ENCODE peak calls at places on chromosomes 6 and 20, in ten cellular contexts. One of them, this sample, is unnamed.

GRCh38 chr6:95280690-95281273 is 296.6 kb upstream of the MANEA start:
- DNase-seq in memory B cell: peak
- DNase-seq in A673: peak
- DNase-seq in BJ: no peak
- DNase-seq in stimulated activated CD4-positive, alpha-beta T cell treated with anti-CD3 and anti-CD28 coated beads, Interleukin-2, amount 100 ng/mL, for 48 hours: no peak
- DNase-seq in NCI-H1092 treated with DMSO at 0.1 percent for 48 hours: peak
- DNase-seq in AG09309: no peak
- DNase-seq in GM18507: no peak
- DNase-seq in T-helper 2 cell: no peak
- DNase-seq in SJSA1: no peak
- DNase-seq in this sample: no peak

GRCh38 chr6:46781478-46782378 is 11.5 kb upstream of the MEP1A start:
- DNase-seq in memory B cell: peak
- DNase-seq in A673: peak
- DNase-seq in BJ: peak
- DNase-seq in stimulated activated CD4-positive, alpha-beta T cell treated with anti-CD3 and anti-CD28 coated beads, Interleukin-2, amount 100 ng/mL, for 48 hours: peak
- DNase-seq in NCI-H1092 treated with DMSO at 0.1 percent for 48 hours: peak
- DNase-seq in AG09309: peak
- DNase-seq in GM18507: no peak
- DNase-seq in T-helper 2 cell: no peak
- DNase-seq in SJSA1: peak
- DNase-seq in this sample: peak

GRCh38 chr6:29887819-29888581 is 54.3 kb upstream of the HLA-A start:
- DNase-seq in memory B cell: peak
- DNase-seq in A673: no peak
- DNase-seq in BJ: no peak
- DNase-seq in stimulated activated CD4-positive, alpha-beta T cell treated with anti-CD3 and anti-CD28 coated beads, Interleukin-2, amount 100 ng/mL, for 48 hours: peak
- DNase-seq in NCI-H1092 treated with DMSO at 0.1 percent for 48 hours: peak
- DNase-seq in AG09309: no peak
- DNase-seq in GM18507: peak
- DNase-seq in T-helper 2 cell: peak
- DNase-seq in SJSA1: peak
- DNase-seq in this sample: peak

GRCh38 chr6:131914234-131914633 is 36.9 kb downstream of the CCN2 start:
- DNase-seq in memory B cell: no peak
- DNase-seq in A673: no peak
- DNase-seq in BJ: no peak
- DNase-seq in stimulated activated CD4-positive, alpha-beta T cell treated with anti-CD3 and anti-CD28 coated beads, Interleukin-2, amount 100 ng/mL, for 48 hours: no peak
- DNase-seq in NCI-H1092 treated with DMSO at 0.1 percent for 48 hours: no peak
- DNase-seq in AG09309: no peak
- DNase-seq in GM18507: no peak
- DNase-seq in T-helper 2 cell: no peak
- DNase-seq in SJSA1: no peak
- DNase-seq in this sample: no peak

GRCh38 chr6:135938588-135939215 is 87.2 kb downstream of the PDE7B start:
- DNase-seq in memory B cell: no peak
- DNase-seq in A673: peak
- DNase-seq in BJ: no peak
- DNase-seq in stimulated activated CD4-positive, alpha-beta T cell treated with anti-CD3 and anti-CD28 coated beads, Interleukin-2, amount 100 ng/mL, for 48 hours: no peak
- DNase-seq in NCI-H1092 treated with DMSO at 0.1 percent for 48 hours: no peak
- DNase-seq in AG09309: no peak
- DNase-seq in GM18507: no peak
- DNase-seq in T-helper 2 cell: no peak
- DNase-seq in SJSA1: no peak
- DNase-seq in this sample: no peak

GRCh38 chr6:83071023-83071422 is 3.6 kb downstream of the DOP1A start:
- DNase-seq in memory B cell: peak
- DNase-seq in A673: peak
- DNase-seq in BJ: no peak
- DNase-seq in stimulated activated CD4-positive, alpha-beta T cell treated with anti-CD3 and anti-CD28 coated beads, Interleukin-2, amount 100 ng/mL, for 48 hours: no peak
- DNase-seq in NCI-H1092 treated with DMSO at 0.1 percent for 48 hours: no peak
- DNase-seq in AG09309: no peak
- DNase-seq in GM18507: no peak
- DNase-seq in T-helper 2 cell: no peak
- DNase-seq in SJSA1: no peak
- DNase-seq in this sample: no peak

GRCh38 chr20:59032713-59033059 is 551 bp upstream of the ATP5F1E start:
- DNase-seq in memory B cell: no peak
- DNase-seq in A673: no peak
- DNase-seq in BJ: no peak
- DNase-seq in stimulated activated CD4-positive, alpha-beta T cell treated with anti-CD3 and anti-CD28 coated beads, Interleukin-2, amount 100 ng/mL, for 48 hours: no peak
- DNase-seq in NCI-H1092 treated with DMSO at 0.1 percent for 48 hours: peak
- DNase-seq in AG09309: no peak
- DNase-seq in GM18507: no peak
- DNase-seq in T-helper 2 cell: no peak
- DNase-seq in SJSA1: no peak
- DNase-seq in this sample: no peak

GRCh38 chr6:33314943-33315752 is 1.3 kb upstream of the TAPBP start:
- DNase-seq in memory B cell: peak
- DNase-seq in A673: peak
- DNase-seq in BJ: no peak
- DNase-seq in stimulated activated CD4-positive, alpha-beta T cell treated with anti-CD3 and anti-CD28 coated beads, Interleukin-2, amount 100 ng/mL, for 48 hours: no peak
- DNase-seq in NCI-H1092 treated with DMSO at 0.1 percent for 48 hours: no peak
- DNase-seq in AG09309: no peak
- DNase-seq in GM18507: no peak
- DNase-seq in T-helper 2 cell: no peak
- DNase-seq in SJSA1: no peak
- DNase-seq in this sample: peak